ENCODE peak calls at places on chromosomes 1 and 21, in nine cellular contexts. Z is RPMI7951; A is spleen; W is GM12892; X is activated T-helper 1 cell treated with anti-CD3 and anti-CD28 coated beads, Interleukin-12 subunit alpha, Interleukin-12 subunit beta, Interleukin-2, Interleukin-4 antibody, amounts not matched to agents 30 ng/mL and 10 ng/mL and 1 ng/mL, durations not matched to agents 14 hours and 24 hours and 36 hours; I is endothelial cell of umbilical vein; E is body of pancreas; U is retina; G is activated naive CD4-positive, alpha-beta T cell. F is an unnamed sample.

GRCh38 chr1:91871994-91872393 is 14.0 kb downstream of the TGFBR3 start:
- DNase-seq in Z (no peak), A (no peak), W (no peak), X (no peak), I (peak), E (no peak), U (no peak), G (no peak), F (no peak)

GRCh38 chr1:155892801-155893200 is 18.3 kb downstream of the RIT1 start:
- DNase-seq in Z (peak), A (no peak), W (no peak), X (no peak), I (peak), E (no peak), U (no peak), G (no peak), F (peak)

GRCh38 chr1:18560692-18561091 is 70.0 kb upstream of the PAX7 start:
- DNase-seq in Z (no peak), A (no peak), W (no peak), X (no peak), I (no peak), E (no peak), U (no peak), G (no peak), F (no peak)

GRCh38 chr1:201026746-201027145 is 3.2 kb upstream of the KIF21B start:
- DNase-seq in Z (no peak), A (no peak), W (no peak), X (no peak), I (no peak), E (no peak), U (no peak), G (no peak), F (peak)

GRCh38 chr1:21913763-21914162 is 23.3 kb downstream of the HSPG2 start:
- DNase-seq in Z (no peak), A (no peak), W (no peak), X (no peak), I (peak), E (no peak), U (no peak), G (no peak), F (peak)

GRCh38 chr1:25257176-25257575 is 9.9 kb upstream of the RSRP1 start:
- DNase-seq in Z (no peak), A (no peak), W (no peak), X (no peak), I (no peak), E (no peak), U (no peak), G (no peak), F (peak)

GRCh38 chr1:117613249-117613968 is 7.6 kb downstream of the TENT5C start:
- DNase-seq in Z (peak), A (no peak), W (no peak), X (no peak), I (no peak), E (no peak), U (no peak), G (no peak), F (no peak)

GRCh38 chr1:169027607-169028320 is 78.7 kb upstream of the ATP1B1 start:
- DNase-seq in Z (no peak), A (no peak), W (no peak), X (no peak), I (no peak), E (no peak), U (peak), G (no peak), F (no peak)

GRCh38 chr1:7503691-7504437 is 267.2 kb upstream of the VAMP3 start:
- DNase-seq in Z (no peak), A (no peak), W (no peak), X (no peak), I (no peak), E (no peak), U (no peak), G (no peak), F (no peak)

GRCh38 chr21:33966324-33966949 is 50.8 kb upstream of the ATP5PO start:
- DNase-seq in Z (no peak), A (no peak), W (no peak), X (no peak), I (no peak), E (no peak), U (no peak), G (no peak), F (no peak)

GRCh38 chr1:202140833-202141232 is 3.7 kb downstream of the ARL8A start:
- DNase-seq in Z (no peak), A (no peak), W (no peak), X (no peak), I (no peak), E (no peak), U (no peak), G (no peak), F (no peak)

GRCh38 chr1:203089001-203089650 is 3.3 kb upstream of the MYOG start:
- DNase-seq in Z (no peak), A (no peak), W (no peak), X (no peak), I (no peak), E (no peak), U (no peak), G (no peak), F (no peak)

GRCh38 chr21:43287974-43288755 is 119.4 kb downstream of the CRYAA start:
- DNase-seq in Z (peak), A (peak), W (no peak), X (no peak), I (no peak), E (peak), U (no peak), G (no peak), F (no peak)

GRCh38 chr1:41925712-41926111 is 7.0 kb upstream of the HIVEP3 start:
- DNase-seq in Z (no peak), A (no peak), W (no peak), X (no peak), I (no peak), E (no peak), U (no peak), G (no peak), F (no peak)

GRCh38 chr21:16879479-16879878 is 633.4 kb upstream of the CXADR start:
- DNase-seq in Z (no peak), A (no peak), W (no peak), X (no peak), I (no peak), E (no peak), U (no peak), G (no peak), F (no peak)